ENCODE peak calls at places on chromosomes 16 and 17, in eight cellular contexts. K is esophagus squamous epithelium, G is hepatocyte, Z is fibroblast of lung, Y is left lung, P is IMR-90, I is H9, C is brain microvascular endothelial cell. V is an unnamed sample.

GRCh38 chr17:63082952-63083351 is 116.9 kb downstream of the TANC2 start:
- DNase-seq in K (no peak), G (no peak), Z (peak), Y (no peak), P (peak), I (no peak), C (peak), V (no peak)

GRCh38 chr17:80822700-80823410 is 168.8 kb upstream of the CHMP6 start:
- DNase-seq in K (no peak), G (peak), Z (peak), Y (peak), P (no peak), I (no peak), C (no peak), V (no peak)

GRCh38 chr16:29310852-29311314 is 95.6 kb downstream of the NPIPB11 start:
- DNase-seq in K (no peak), G (no peak), Z (peak), Y (peak), P (no peak), I (no peak), C (no peak), V (no peak)

GRCh38 chr17:59492091-59492451 is 73.3 kb upstream of the DHX40 start:
- DNase-seq in K (no peak), G (no peak), Z (no peak), Y (no peak), P (no peak), I (no peak), C (no peak), V (no peak)

GRCh38 chr16:57984443-57985203 is 13.7 kb upstream of the CNGB1 start:
- DNase-seq in K (peak), G (peak), Z (peak), Y (peak), P (peak), I (peak), C (peak), V (peak)

GRCh38 chr17:65629234-65629690 is 67.8 kb upstream of the AXIN2 start:
- DNase-seq in K (no peak), G (no peak), Z (peak), Y (no peak), P (peak), I (peak), C (no peak), V (no peak)

GRCh38 chr16:74699666-74700065 is 996 bp downstream of the MLKL start:
- DNase-seq in K (no peak), G (no peak), Z (no peak), Y (no peak), P (no peak), I (no peak), C (no peak), V (no peak)

GRCh38 chr16:87324411-87325275 is 7.5 kb upstream of the C16orf95 start:
- DNase-seq in K (no peak), G (peak), Z (peak), Y (peak), P (peak), I (peak), C (no peak), V (no peak)

GRCh38 chr17:40542562-40543411 is 22.5 kb downstream of the CCR7 start:
- DNase-seq in K (no peak), G (peak), Z (peak), Y (no peak), P (peak), I (peak), C (peak), V (peak)

DNA sequence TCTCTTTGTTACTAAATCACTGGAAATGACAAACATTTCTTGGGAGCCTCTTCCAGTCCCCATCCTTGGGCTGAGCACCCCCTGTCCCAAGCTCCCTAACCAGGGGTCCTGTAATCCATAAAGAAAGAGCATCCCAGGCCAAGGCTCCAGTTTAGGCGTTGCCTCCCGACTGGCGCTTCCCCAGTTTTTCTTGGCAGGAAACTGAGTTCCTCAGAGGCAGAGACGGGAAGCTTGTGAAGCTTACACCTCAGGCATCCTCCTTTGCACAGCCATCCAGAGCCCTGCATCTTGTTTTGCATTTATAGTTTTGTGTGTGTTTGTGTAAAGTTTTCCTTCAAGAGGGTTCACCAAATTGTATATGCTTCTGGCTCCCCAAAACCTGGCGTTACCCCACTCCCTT is 7.1 kb downstream of the COPZ2 start:
- DNase-seq in K (no peak), G (no peak), Z (peak), Y (no peak), P (no peak), I (no peak), C (no peak), V (no peak)
- H3K27ac ChIP-seq in K (peak), G (no peak), Z (no peak), Y (no peak), P (no peak), I (no peak), C (no peak), V (no peak)

DNA sequence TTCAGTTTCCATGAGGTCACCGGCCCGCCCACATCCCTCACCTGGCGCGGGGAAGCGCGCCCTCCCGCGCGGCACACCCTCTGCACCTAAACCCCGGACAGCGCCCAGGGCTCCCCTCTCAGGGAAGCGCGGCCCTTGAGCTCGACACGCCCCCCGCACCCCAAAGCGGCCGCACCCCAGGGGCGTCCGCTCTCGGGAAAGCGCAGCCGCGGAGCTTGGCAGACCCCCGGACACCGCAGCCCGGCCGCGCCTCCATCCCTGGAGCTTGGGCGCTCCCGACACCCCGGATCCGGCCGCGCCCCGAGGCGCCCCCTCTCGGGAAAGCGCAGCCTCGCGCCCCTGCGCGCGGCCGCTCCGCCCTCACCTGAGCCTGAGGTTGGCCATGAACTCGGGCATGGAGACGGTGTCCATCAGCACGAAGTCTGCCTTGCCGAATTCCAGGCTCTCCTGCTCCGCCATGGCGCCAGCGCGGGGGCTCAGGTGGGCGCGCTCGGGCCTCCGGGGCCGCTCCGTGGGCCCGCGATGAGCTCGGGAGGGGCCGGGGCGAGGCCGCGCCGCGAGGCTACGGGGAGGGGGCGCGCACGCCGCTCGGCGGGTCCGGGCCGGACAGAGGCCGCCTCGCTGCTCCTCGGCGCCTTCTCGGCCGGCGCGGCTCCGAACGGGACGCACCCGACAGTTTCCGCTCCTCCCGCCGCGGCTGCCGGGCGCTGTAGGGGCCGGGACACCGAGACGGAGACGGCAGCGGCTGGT is at the start of gene MYO1D:
- DNase-seq in K (no peak), G (peak), Z (no peak), Y (peak), P (no peak), I (peak), C (no peak), V (no peak)
- TF ChIP-seq CTCF in K (peak), G (peak), Z (no peak), Y (peak), P (no peak), I (peak), C (peak), V (no peak)

GRCh38 chr16:4538386-4539235 is at the start of gene CDIP1:
- DNase-seq in K (peak), G (peak), Z (peak), Y (peak), P (peak), I (peak), C (peak), V (peak)
- H3K27ac ChIP-seq in K (peak), G (peak), Z (peak), Y (peak), P (peak), I (no peak), C (no peak), V (peak)

GRCh38 chr16:67413978-67414891 is 2.0 kb downstream of the ZDHHC1 start:
- DNase-seq in K (no peak), G (no peak), Z (no peak), Y (no peak), P (no peak), I (no peak), C (no peak), V (no peak)
- TF ChIP-seq CTCF in K (no peak), G (no peak), Z (no peak), Y (no peak), P (no peak), I (no peak), C (no peak), V (no peak)

GRCh38 chr17:76477576-76477975 is 10.2 kb downstream of the AANAT start:
- DNase-seq in K (no peak), G (no peak), Z (no peak), Y (no peak), P (no peak), I (no peak), C (no peak), V (no peak)
- H3K27ac ChIP-seq in K (no peak), G (no peak), Z (no peak), Y (no peak), P (no peak), I (no peak), C (no peak), V (no peak)